ENCODE peak calls at places on chromosomes 12 and 14, in seven cellular contexts. One of them, this sample, is unnamed.

GRCh38 chr12:6032726-6033125 is 87.7 kb upstream of the ANO2 start:
- DNase-seq in AG09309: no peak
- DNase-seq in HCEC 1CT: no peak
- DNase-seq in G401: no peak
- DNase-seq in NCI-H748 treated with DMSO at 0.1 percent for 48 hours: no peak
- DNase-seq in activated T-helper 1 cell treated with anti-CD3 and anti-CD28 coated beads, Interleukin-12 subunit alpha, Interleukin-12 subunit beta, Interleukin-2, Interleukin-4 antibody, amounts not matched to agents 30 ng/mL and 10 ng/mL and 1 ng/mL, durations not matched to agents 14 hours and 24 hours and 36 hours: no peak
- DNase-seq in T-cell: no peak
- DNase-seq in this sample: no peak

GRCh38 chr12:19846561-19846960 is 407.3 kb downstream of the AEBP2 start:
- DNase-seq in AG09309: no peak
- DNase-seq in HCEC 1CT: peak; percentile 60
- DNase-seq in G401: no peak
- DNase-seq in NCI-H748 treated with DMSO at 0.1 percent for 48 hours: no peak
- DNase-seq in activated T-helper 1 cell treated with anti-CD3 and anti-CD28 coated beads, Interleukin-12 subunit alpha, Interleukin-12 subunit beta, Interleukin-2, Interleukin-4 antibody, amounts not matched to agents 30 ng/mL and 10 ng/mL and 1 ng/mL, durations not matched to agents 14 hours and 24 hours and 36 hours: no peak
- DNase-seq in T-cell: no peak
- DNase-seq in this sample: no peak

GRCh38 chr12:32896438-32897275 is at the start of gene PKP2:
- DNase-seq in AG09309: no peak
- DNase-seq in HCEC 1CT: no peak
- DNase-seq in G401: peak; percentile 69
- DNase-seq in NCI-H748 treated with DMSO at 0.1 percent for 48 hours: peak; percentile 97
- DNase-seq in activated T-helper 1 cell treated with anti-CD3 and anti-CD28 coated beads, Interleukin-12 subunit alpha, Interleukin-12 subunit beta, Interleukin-2, Interleukin-4 antibody, amounts not matched to agents 30 ng/mL and 10 ng/mL and 1 ng/mL, durations not matched to agents 14 hours and 24 hours and 36 hours: no peak
- DNase-seq in T-cell: no peak
- DNase-seq in this sample: peak; percentile 67

GRCh38 chr14:103016071-103016470 is 41.3 kb downstream of the CDC42BPB start:
- DNase-seq in AG09309: no peak
- DNase-seq in HCEC 1CT: no peak
- DNase-seq in G401: peak; percentile 55
- DNase-seq in NCI-H748 treated with DMSO at 0.1 percent for 48 hours: no peak
- DNase-seq in activated T-helper 1 cell treated with anti-CD3 and anti-CD28 coated beads, Interleukin-12 subunit alpha, Interleukin-12 subunit beta, Interleukin-2, Interleukin-4 antibody, amounts not matched to agents 30 ng/mL and 10 ng/mL and 1 ng/mL, durations not matched to agents 14 hours and 24 hours and 36 hours: no peak
- DNase-seq in T-cell: no peak
- DNase-seq in this sample: no peak

GRCh38 chr14:23365353-23366162 is 586 bp upstream of the EFS start:
- DNase-seq in AG09309: no peak
- DNase-seq in HCEC 1CT: no peak
- DNase-seq in G401: peak; percentile 17
- DNase-seq in NCI-H748 treated with DMSO at 0.1 percent for 48 hours: no peak
- DNase-seq in activated T-helper 1 cell treated with anti-CD3 and anti-CD28 coated beads, Interleukin-12 subunit alpha, Interleukin-12 subunit beta, Interleukin-2, Interleukin-4 antibody, amounts not matched to agents 30 ng/mL and 10 ng/mL and 1 ng/mL, durations not matched to agents 14 hours and 24 hours and 36 hours: no peak
- DNase-seq in T-cell: no peak
- DNase-seq in this sample: no peak

GRCh38 chr14:39182770-39183684 is 8.0 kb downstream of the PNN start:
- DNase-seq in AG09309: no peak
- DNase-seq in HCEC 1CT: no peak
- DNase-seq in G401: no peak
- DNase-seq in NCI-H748 treated with DMSO at 0.1 percent for 48 hours: no peak
- DNase-seq in activated T-helper 1 cell treated with anti-CD3 and anti-CD28 coated beads, Interleukin-12 subunit alpha, Interleukin-12 subunit beta, Interleukin-2, Interleukin-4 antibody, amounts not matched to agents 30 ng/mL and 10 ng/mL and 1 ng/mL, durations not matched to agents 14 hours and 24 hours and 36 hours: no peak
- DNase-seq in T-cell: no peak
- DNase-seq in this sample: no peak

GRCh38 chr12:54390668-54391551 is 6.4 kb upstream of the ZNF385A start:
- DNase-seq in AG09309: no peak
- DNase-seq in HCEC 1CT: no peak
- DNase-seq in G401: peak; percentile 40
- DNase-seq in NCI-H748 treated with DMSO at 0.1 percent for 48 hours: peak; percentile 24
- DNase-seq in activated T-helper 1 cell treated with anti-CD3 and anti-CD28 coated beads, Interleukin-12 subunit alpha, Interleukin-12 subunit beta, Interleukin-2, Interleukin-4 antibody, amounts not matched to agents 30 ng/mL and 10 ng/mL and 1 ng/mL, durations not matched to agents 14 hours and 24 hours and 36 hours: peak; percentile 39
- DNase-seq in T-cell: peak; percentile 56
- DNase-seq in this sample: no peak

GRCh38 chr12:9721394-9722092 is 11.4 kb downstream of the CLECL1 start:
- DNase-seq in AG09309: no peak
- DNase-seq in HCEC 1CT: peak; percentile 79
- DNase-seq in G401: no peak
- DNase-seq in NCI-H748 treated with DMSO at 0.1 percent for 48 hours: no peak
- DNase-seq in activated T-helper 1 cell treated with anti-CD3 and anti-CD28 coated beads, Interleukin-12 subunit alpha, Interleukin-12 subunit beta, Interleukin-2, Interleukin-4 antibody, amounts not matched to agents 30 ng/mL and 10 ng/mL and 1 ng/mL, durations not matched to agents 14 hours and 24 hours and 36 hours: no peak
- DNase-seq in T-cell: no peak
- DNase-seq in this sample: no peak

GRCh38 chr12:15982071-15982470 is 70.9 kb downstream of the DERA start:
- DNase-seq in AG09309: no peak
- DNase-seq in HCEC 1CT: no peak
- DNase-seq in G401: no peak
- DNase-seq in NCI-H748 treated with DMSO at 0.1 percent for 48 hours: no peak
- DNase-seq in activated T-helper 1 cell treated with anti-CD3 and anti-CD28 coated beads, Interleukin-12 subunit alpha, Interleukin-12 subunit beta, Interleukin-2, Interleukin-4 antibody, amounts not matched to agents 30 ng/mL and 10 ng/mL and 1 ng/mL, durations not matched to agents 14 hours and 24 hours and 36 hours: no peak
- DNase-seq in T-cell: no peak
- DNase-seq in this sample: no peak

GRCh38 chr14:100025111-100025510 is 40.1 kb upstream of the EVL start:
- DNase-seq in AG09309: no peak
- DNase-seq in HCEC 1CT: peak; percentile 45
- DNase-seq in G401: no peak
- DNase-seq in NCI-H748 treated with DMSO at 0.1 percent for 48 hours: no peak
- DNase-seq in activated T-helper 1 cell treated with anti-CD3 and anti-CD28 coated beads, Interleukin-12 subunit alpha, Interleukin-12 subunit beta, Interleukin-2, Interleukin-4 antibody, amounts not matched to agents 30 ng/mL and 10 ng/mL and 1 ng/mL, durations not matched to agents 14 hours and 24 hours and 36 hours: no peak
- DNase-seq in T-cell: no peak
- DNase-seq in this sample: no peak

GRCh38 chr12:30880813-30881212 is 45.7 kb upstream of the TSPAN11 start:
- DNase-seq in AG09309: no peak
- DNase-seq in HCEC 1CT: no peak
- DNase-seq in G401: no peak
- DNase-seq in NCI-H748 treated with DMSO at 0.1 percent for 48 hours: no peak
- DNase-seq in activated T-helper 1 cell treated with anti-CD3 and anti-CD28 coated beads, Interleukin-12 subunit alpha, Interleukin-12 subunit beta, Interleukin-2, Interleukin-4 antibody, amounts not matched to agents 30 ng/mL and 10 ng/mL and 1 ng/mL, durations not matched to agents 14 hours and 24 hours and 36 hours: no peak
- DNase-seq in T-cell: no peak
- DNase-seq in this sample: no peak

GRCh38 chr14:21309238-21309636 is 29.4 kb downstream of the RPGRIP1 start:
- DNase-seq in AG09309: no peak
- DNase-seq in HCEC 1CT: no peak
- DNase-seq in G401: no peak
- DNase-seq in NCI-H748 treated with DMSO at 0.1 percent for 48 hours: no peak
- DNase-seq in activated T-helper 1 cell treated with anti-CD3 and anti-CD28 coated beads, Interleukin-12 subunit alpha, Interleukin-12 subunit beta, Interleukin-2, Interleukin-4 antibody, amounts not matched to agents 30 ng/mL and 10 ng/mL and 1 ng/mL, durations not matched to agents 14 hours and 24 hours and 36 hours: no peak
- DNase-seq in T-cell: no peak
- DNase-seq in this sample: no peak